ENCODE peak calls at places on chromosome 13, in five cellular contexts. H is upper lobe of left lung, L is uterus, E is stomach, O is cardiac muscle cell. S is an unnamed sample.

GRCh38 chr13:90445179-90445578 is 902.3 kb upstream of the MIR17HG start:
- DNase-seq in H (no peak), L (no peak), E (no peak), O (peak; percentile 33), S (no peak)

GRCh38 chr13:20546559-20546958 is 20.4 kb upstream of the IFT88 start:
- DNase-seq in H (no peak), L (no peak), E (no peak), O (no peak), S (no peak)

GRCh38 chr13:112905990-112906641 is 62.9 kb upstream of the MCF2L start:
- DNase-seq in H (no peak), L (no peak), E (peak; percentile 47), O (no peak), S (no peak)

GRCh38 chr13:97440598-97440997 is 6.6 kb downstream of the RAP2A start:
- DNase-seq in H (no peak), L (no peak), E (no peak), O (no peak), S (no peak)

GRCh38 chr13:81957121-81957520 is 1616.2 kb upstream of the SPRY2 start:
- DNase-seq in H (no peak), L (no peak), E (no peak), O (no peak), S (no peak)

GRCh38 chr13:37945651-37946575 is 76.3 kb upstream of the TRPC4 start:
- DNase-seq in H (no peak), L (no peak), E (no peak), O (no peak), S (no peak)

GRCh38 chr13:30766957-30767603 is 31.7 kb downstream of the ALOX5AP start:
- DNase-seq in H (no peak), L (no peak), E (no peak), O (no peak), S (no peak)

GRCh38 chr13:23740002-23740401 is 149.2 kb downstream of the MIPEP start:
- DNase-seq in H (no peak), L (no peak), E (no peak), O (no peak), S (no peak)

GRCh38 chr13:101487046-101487830 is 34.8 kb downstream of the ITGBL1 start:
- DNase-seq in H (no peak), L (no peak), E (no peak), O (no peak), S (no peak)

GRCh38 chr13:36163303-36163702 is 32.1 kb upstream of the DCLK1 start:
- DNase-seq in H (no peak), L (no peak), E (no peak), O (no peak), S (no peak)

GRCh38 chr13:19650742-19651141 is 17.3 kb downstream of the MPHOSPH8 start:
- DNase-seq in H (no peak), L (no peak), E (no peak), O (no peak), S (no peak)

GRCh38 chr13:110116072-110116487 is 190.9 kb downstream of the COL4A1 start:
- DNase-seq in H (peak; percentile 75), L (peak; percentile 49), E (peak; percentile 75), O (peak; percentile 73), S (peak; percentile 44)

GRCh38 chr13:20128459-20128927 is 32.4 kb downstream of the GJA3 start:
- DNase-seq in H (peak; percentile 52), L (no peak), E (peak; percentile 48), O (peak; percentile 39), S (no peak)

GRCh38 chr13:72255908-72256307 is 388.9 kb upstream of the DACH1 start:
- DNase-seq in H (no peak), L (no peak), E (no peak), O (peak; percentile 77), S (no peak)

GRCh38 chr13:73341748-73342147 is 282.9 kb downstream of the KLF5 start:
- DNase-seq in H (no peak), L (no peak), E (no peak), O (no peak), S (no peak)

GRCh38 chr13:29266261-29266660 is 329.2 kb downstream of the SLC7A1 start:
- DNase-seq in H (no peak), L (no peak), E (no peak), O (no peak), S (no peak)

GRCh38 chr13:105196052-105196451 is 1339.4 kb downstream of the EFNB2 start:
- DNase-seq in H (no peak), L (no peak), E (no peak), O (no peak), S (no peak)

GRCh38 chr13:39656325-39656677 is 839 bp downstream of the COG6 start:
- DNase-seq in H (no peak), L (no peak), E (no peak), O (no peak), S (no peak)

GRCh38 chr13:26406791-26407190 is 150.7 kb upstream of the WASF3 start:
- DNase-seq in H (no peak), L (no peak), E (no peak), O (no peak), S (no peak)

GRCh38 chr13:33258437-33259193 is 26.9 kb downstream of the STARD13 start:
- DNase-seq in H (no peak), L (peak; percentile 37), E (no peak), O (no peak), S (no peak)

GRCh38 chr13:73268306-73268705 is 209.5 kb downstream of the KLF5 start:
- DNase-seq in H (no peak), L (no peak), E (no peak), O (no peak), S (no peak)

GRCh38 chr13:102191951-102192461 is 209.8 kb downstream of the FGF14 start:
- DNase-seq in H (no peak), L (no peak), E (no peak), O (no peak), S (no peak)

GRCh38 chr13:35165205-35165604 is 223.1 kb downstream of the NBEA start:
- DNase-seq in H (no peak), L (no peak), E (no peak), O (no peak), S (no peak)

GRCh38 chr13:60094385-60095088 is 69.2 kb downstream of the DIAPH3 start:
- DNase-seq in H (no peak), L (no peak), E (no peak), O (no peak), S (no peak)

GRCh38 chr13:25171517-25172302 is at the start of gene AMER2:
- DNase-seq in H (no peak), L (no peak), E (no peak), O (peak; percentile 70), S (peak; percentile 46)

GRCh38 chr13:97849305-97849704 is 104.2 kb upstream of the IPO5 start:
- DNase-seq in H (no peak), L (no peak), E (no peak), O (peak; percentile 19), S (no peak)

GRCh38 chr13:114049026-114049425 is 75.2 kb upstream of the C13orf46 start:
- DNase-seq in H (no peak), L (no peak), E (no peak), O (no peak), S (no peak)

GRCh38 chr13:26502826-26503225 is 54.7 kb upstream of the WASF3 start:
- DNase-seq in H (no peak), L (no peak), E (no peak), O (no peak), S (no peak)

GRCh38 chr13:48050550-48050949 is 13.0 kb downstream of the NUDT15 start:
- DNase-seq in H (no peak), L (no peak), E (no peak), O (no peak), S (no peak)

GRCh38 chr13:36850790-36851438 is 31.9 kb downstream of the RFXAP start:
- DNase-seq in H (no peak), L (no peak), E (no peak), O (peak; percentile 30), S (no peak)

GRCh38 chr13:20721454-20722357 is 18.2 kb downstream of the IL17D start:
- DNase-seq in H (peak; percentile 43), L (peak; percentile 61), E (peak; percentile 56), O (peak; percentile 64), S (no peak)

GRCh38 chr13:65339236-65339635 is 1890.9 kb downstream of the PCDH9 start:
- DNase-seq in H (no peak), L (no peak), E (no peak), O (no peak), S (no peak)

GRCh38 chr13:27131202-27131623 is 40.4 kb downstream of the USP12 start:
- DNase-seq in H (peak; percentile 74), L (no peak), E (no peak), O (no peak), S (no peak)

GRCh38 chr13:51845574-51846318 is 769 bp upstream of the TMEM272 start:
- DNase-seq in H (no peak), L (no peak), E (no peak), O (no peak), S (no peak)
- H3K4me3 ChIP-seq in H (peak overlapping the region; percentile 29), L (no peak overlapping the region), E (no peak overlapping the region), O (no peak overlapping the region), S (no peak overlapping the region)

DNA sequence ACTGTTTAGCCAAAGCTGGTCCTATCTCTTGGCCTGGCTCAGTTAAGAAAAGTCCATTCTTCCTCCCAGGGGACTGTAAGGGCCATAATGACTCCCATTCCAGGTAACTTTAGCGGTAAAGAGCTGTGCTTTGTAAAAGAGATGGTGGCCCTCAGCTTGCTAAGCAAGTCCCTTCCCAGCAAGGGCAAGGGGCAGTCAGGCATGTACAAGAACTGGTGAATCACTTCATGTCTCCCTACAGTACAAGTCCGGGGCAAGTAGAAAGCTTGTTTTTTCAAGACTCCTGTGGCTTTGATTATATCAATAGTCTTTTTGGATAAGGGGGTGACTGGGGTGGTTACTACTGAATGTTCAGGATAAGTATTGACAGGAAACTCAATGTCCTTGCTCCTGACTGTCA is 88.9 kb downstream of the SLC25A15 start:
- DNase-seq in H (no peak), L (no peak), E (no peak), O (no peak), S (no peak)
- H3K9me3 ChIP-seq in H (peaks cover 50% of the 10 kb centered on the region), L (peaks cover 31% of the 10 kb centered on the region), E (peaks cover 50% of the 10 kb centered on the region), O (no peaks in the 10 kb centered on the region), S (no peaks in the 10 kb centered on the region)

GRCh38 chr13:53342623-53343022 is 314.0 kb downstream of the OLFM4 start:
- DNase-seq in H (no peak), L (no peak), E (no peak), O (no peak), S (no peak)

GRCh38 chr13:53341144-53341510 is 312.5 kb downstream of the OLFM4 start:
- DNase-seq in H (no peak), L (no peak), E (no peak), O (no peak), S (no peak)

GRCh38 chr13:53343345-53343744 is 314.7 kb downstream of the OLFM4 start:
- DNase-seq in H (no peak), L (no peak), E (no peak), O (no peak), S (no peak)

GRCh38 chr13:53338760-53339159 is 310.1 kb downstream of the OLFM4 start:
- DNase-seq in H (no peak), L (no peak), E (no peak), O (no peak), S (no peak)

GRCh38 chr13:53340505-53341143 is 312.0 kb downstream of the OLFM4 start:
- DNase-seq in H (no peak), L (no peak), E (no peak), O (no peak), S (no peak)
- H3K4me1 ChIP-seq in H (no peaks in the 10 kb centered on the region), L (no peaks in the 10 kb centered on the region), E (no peaks in the 10 kb centered on the region), O (no peaks in the 10 kb centered on the region), S (no peaks in the 10 kb centered on the region)

DNA sequence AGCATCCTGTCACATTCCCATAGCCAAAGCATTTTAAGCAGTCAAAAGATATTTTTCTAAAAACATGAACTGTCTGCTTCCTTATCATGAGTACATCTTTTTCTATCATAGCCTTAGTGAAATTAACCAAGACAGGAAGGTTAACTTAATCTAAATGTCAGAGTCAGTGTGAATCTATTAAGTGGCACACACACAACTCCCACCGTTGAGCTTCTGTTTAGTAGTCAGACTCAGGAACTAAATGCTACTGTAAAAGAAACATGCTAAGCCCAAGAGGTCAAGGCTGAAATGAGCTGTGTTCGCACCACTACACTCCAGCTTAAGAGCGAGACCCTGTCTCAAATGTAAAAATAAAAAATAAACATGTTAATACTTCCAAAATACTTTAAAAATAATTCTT is 7.7 kb upstream of the POU4F1 start:
- DNase-seq in H (no peak), L (no peak), E (no peak), O (no peak), S (no peak)
- H3K4me3 ChIP-seq in H (no peak overlapping the region), L (no peak overlapping the region), E (no peak overlapping the region), O (no peak overlapping the region), S (no peak overlapping the region)